ENCODE peak calls at places on chromosomes 4 and X, in seven cellular contexts. W is adrenal gland, F is transverse colon, L is Peyer's patch, B is astrocyte, D is endodermal cell, A is neuronal stem cell. V is an unnamed sample. For H3K4me1, the result is how much of the 10 kb centered on the place peaks cover.

GRCh38 chr4:82865592-82865991 is 25.4 kb downstream of the SEC31A start:
- DNase-seq in B (peak), D (no peak), W (peak), F (no peak), A (no peak), L (no peak), V (peak)

GRCh38 chr4:7547368-7548040 is 112.8 kb upstream of the PSAPL1 start:
- DNase-seq in W (no peak), L (no peak), B (no peak), F (no peak), D (no peak), A (no peak), V (no peak)

GRCh38 chr4:149735796-149736195 is 79.8 kb downstream of the IQCM start:
- DNase-seq in W (peak), A (no peak), L (no peak), F (no peak), D (no peak), B (no peak), V (no peak)

GRCh38 chr4:146245246-146245645 is 30.9 kb downstream of the REELD1 start:
- DNase-seq in D (no peak), B (peak), A (no peak), F (peak), W (peak), L (peak), V (no peak)

GRCh38 chrX:137041329-137041728 is 7.5 kb upstream of the GPR101 start:
- DNase-seq in F (no peak), B (no peak), L (no peak), D (no peak), A (no peak), W (no peak), V (no peak)

GRCh38 chr4:103306870-103307345 is 108.8 kb upstream of the CENPE start:
- DNase-seq in D (peak), W (peak), F (peak), L (no peak), B (no peak), A (peak), V (no peak)

GRCh38 chr4:3410401-3411135 is 31.2 kb upstream of the HGFAC start:
- DNase-seq in F (no peak), B (no peak), A (no peak), W (no peak), L (peak), D (peak), V (no peak)

GRCh38 chr4:20074450-20074849 is 177.3 kb upstream of the SLIT2 start:
- DNase-seq in A (no peak), L (no peak), D (no peak), W (no peak), F (no peak), B (peak), V (no peak)

GRCh38 chrX:114774691-114775090 is 190.8 kb downstream of the HTR2C start:
- DNase-seq in L (no peak), W (no peak), A (no peak), B (no peak), D (peak), F (no peak), V (no peak)

GRCh38 chr4:8414377-8414776 is 26.1 kb downstream of the ACOX3 start:
- DNase-seq in F (no peak), B (no peak), A (no peak), D (no peak), W (no peak), L (no peak), V (no peak)

GRCh38 chrX:120795301-120795700 is 80.4 kb downstream of the CT47B1 start:
- DNase-seq in A (no peak), B (peak), D (no peak), L (no peak), W (no peak), F (no peak), V (no peak)

GRCh38 chrX:102950908-102951866 is 14.1 kb downstream of the RAB40AL start:
- DNase-seq in W (peak), B (peak), L (peak), F (peak), D (peak), A (peak), V (peak)

GRCh38 chr4:76744253-76744921 is 153.6 kb downstream of the SOWAHB start:
- DNase-seq in F (no peak), W (no peak), D (no peak), A (no peak), B (peak), L (no peak), V (no peak)

GRCh38 chrX:38754102-38754790 is 47.0 kb upstream of the MID1IP1 start:
- DNase-seq in F (no peak), D (peak), W (peak), B (peak), L (no peak), A (peak), V (peak)

GRCh38 chr4:6529021-6529420 is 46.0 kb upstream of the MAN2B2 start:
- DNase-seq in B (no peak), A (no peak), F (no peak), D (peak), L (no peak), W (no peak), V (no peak)

GRCh38 chr4:183388021-183388420 is 56.4 kb upstream of the CDKN2AIP start:
- DNase-seq in F (no peak), D (no peak), A (no peak), L (no peak), W (no peak), B (no peak), V (no peak)

GRCh38 chr4:79445371-79445781 is 37.3 kb upstream of the GK2 start:
- DNase-seq in B (no peak), A (peak), W (no peak), F (no peak), L (no peak), D (peak), V (no peak)

GRCh38 chrX:31658360-31658759 is 586.5 kb upstream of the FTHL17 start:
- DNase-seq in D (no peak), B (peak), L (no peak), A (no peak), W (no peak), F (no peak), V (no peak)

GRCh38 chr4:5128569-5128968 is 77.3 kb downstream of the STK32B start:
- DNase-seq in L (no peak), D (no peak), A (no peak), B (no peak), W (no peak), F (no peak), V (no peak)

GRCh38 chrX:50206753-50207152 is 2.2 kb downstream of the CCNB3 start:
- DNase-seq in B (no peak), W (no peak), D (peak), A (no peak), F (no peak), L (no peak), V (no peak)

GRCh38 chr4:124632439-124632838 is 80.1 kb downstream of the ANKRD50 start:
- DNase-seq in B (no peak), F (no peak), A (no peak), D (no peak), L (no peak), W (no peak), V (no peak)

GRCh38 chr4:151928112-151928511 is 167.3 kb upstream of the GATB start:
- DNase-seq in D (no peak), W (no peak), A (no peak), F (no peak), L (no peak), B (no peak), V (no peak)

GRCh38 chrX:143017272-143017671 is 8.5 kb upstream of the SPANXN4 start:
- DNase-seq in F (no peak), B (no peak), L (no peak), D (no peak), A (no peak), W (no peak), V (no peak)

GRCh38 chrX:103513067-103513466 is 6.2 kb downstream of the RAB40A start:
- DNase-seq in W (peak), L (no peak), D (peak), F (no peak), A (no peak), B (no peak), V (no peak)

GRCh38 chr4:37279121-37279520 is 34.6 kb downstream of the NWD2 start:
- DNase-seq in A (no peak), W (no peak), B (no peak), L (no peak), F (no peak), D (no peak), V (no peak)

GRCh38 chrX:122866527-122866926 is 317.6 kb upstream of the GRIA3 start:
- DNase-seq in F (no peak), A (no peak), D (no peak), L (no peak), W (no peak), B (peak), V (no peak)

GRCh38 chr4:60737858-60738257 is 462.3 kb upstream of the ADGRL3 start:
- DNase-seq in B (no peak), F (no peak), D (no peak), A (no peak), L (no peak), W (no peak), V (no peak)

GRCh38 chrX:96211953-96212352 is 472.7 kb upstream of the DIAPH2 start:
- DNase-seq in L (no peak), B (no peak), A (no peak), D (no peak), W (no peak), F (no peak), V (no peak)

GRCh38 chr4:118206627-118207026 is 146.2 kb downstream of the PRSS12 start:
- DNase-seq in A (no peak), D (no peak), B (peak), F (no peak), L (no peak), W (no peak), V (no peak)

GRCh38 chr4:12116009-12116542 is 687.4 kb upstream of the HS3ST1 start:
- DNase-seq in F (no peak), A (no peak), B (no peak), W (no peak), L (no peak), D (no peak), V (no peak)

GRCh38 chrX:13389501-13389900 is 69.6 kb upstream of the ATXN3L start:
- DNase-seq in D (peak), W (no peak), F (no peak), B (no peak), L (no peak), A (no peak), V (no peak)

GRCh38 chr4:182876006-182876405 is 41.2 kb downstream of the DCTD start:
- DNase-seq in W (no peak), F (no peak), A (no peak), L (no peak), D (no peak), B (no peak), V (no peak)

GRCh38 chrX:135295238-135295943 is 13.9 kb upstream of the ETDC start:
- DNase-seq in W (peak), D (peak), F (peak), A (peak), B (peak), L (peak), V (peak)

DNA sequence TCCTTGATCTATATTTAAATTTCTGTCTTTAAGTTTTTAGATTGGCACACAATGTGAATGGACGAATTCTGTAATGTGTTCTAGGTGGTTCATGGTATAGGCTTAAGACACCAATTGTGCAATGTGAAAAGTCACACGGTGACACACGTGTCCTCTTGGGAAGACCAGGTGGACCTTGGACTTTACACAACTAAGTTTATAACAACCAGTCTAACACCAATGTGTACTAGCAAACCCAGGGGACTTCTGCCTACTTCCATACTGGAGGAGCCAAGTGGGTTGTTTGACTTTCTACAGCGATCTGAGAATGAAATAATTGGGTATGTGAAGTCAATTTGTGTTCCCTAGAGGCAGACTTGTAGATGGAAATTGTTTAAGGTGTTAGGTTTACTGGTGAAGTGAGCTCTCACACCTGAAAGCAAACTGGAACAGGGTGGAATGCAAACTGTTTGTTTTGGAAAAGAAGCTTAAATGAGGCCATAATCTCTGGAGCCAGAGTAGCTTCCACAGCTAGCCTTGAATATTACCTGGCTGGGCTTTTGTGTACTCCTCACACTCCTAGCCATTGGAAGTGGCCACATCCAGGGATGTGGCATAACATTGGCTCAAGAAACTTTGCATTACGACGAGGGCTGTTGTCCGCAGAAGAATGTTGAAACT is 45.9 kb upstream of the WDR1 start:
- DNase-seq in A (no peak), D (no peak), W (no peak), L (no peak), F (peak), B (no peak), V (no peak)
- H3K4me3 ChIP-seq in A (no peak), D (no peak), W (no peak), L (no peak), F (no peak), B (no peak), V (no peak)

GRCh38 chr4:139297001-139297410 is 4.3 kb upstream of the NAA15 start:
- DNase-seq in W (no peak), F (no peak), L (no peak), B (peak), A (no peak), D (no peak), V (no peak)
- H3K27ac ChIP-seq in W (no peak), F (no peak), L (no peak), B (no peak), A (no peak), D (no peak), V (no peak)

DNA sequence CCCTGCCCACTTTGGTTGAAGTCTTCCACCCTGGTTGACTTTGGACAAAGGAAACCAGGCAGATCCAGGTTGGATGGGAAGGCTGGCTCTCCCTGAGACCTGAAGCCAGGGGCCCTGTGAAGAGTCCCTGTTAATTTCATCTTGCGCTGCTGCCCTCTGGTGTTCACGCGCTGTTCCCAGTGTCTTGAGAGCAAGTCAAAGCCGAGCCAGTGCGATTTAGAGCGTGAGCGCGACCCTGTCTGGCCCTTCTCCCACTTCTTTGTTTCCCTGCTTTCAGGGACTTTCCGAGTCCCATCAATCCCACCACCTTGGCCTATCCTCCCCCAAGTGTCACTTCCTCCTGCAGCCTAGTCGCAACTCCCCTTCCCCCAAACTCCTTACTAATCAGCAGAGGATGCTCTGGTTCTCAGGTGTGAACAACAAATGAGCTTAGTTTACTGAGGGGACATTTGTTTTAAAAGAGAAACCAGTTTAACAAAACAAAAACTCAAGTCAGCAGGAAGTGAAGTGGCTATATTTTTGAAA is 25.8 kb upstream of the CHRNA9 start:
- DNase-seq in D (peak), W (peak), A (peak), L (peak), B (peak), F (peak), V (peak)
- H3K4me1 ChIP-seq in D (under half), W (under half), A (under half), L (under half), B (under half), F (under half), V (half or more)

DNA sequence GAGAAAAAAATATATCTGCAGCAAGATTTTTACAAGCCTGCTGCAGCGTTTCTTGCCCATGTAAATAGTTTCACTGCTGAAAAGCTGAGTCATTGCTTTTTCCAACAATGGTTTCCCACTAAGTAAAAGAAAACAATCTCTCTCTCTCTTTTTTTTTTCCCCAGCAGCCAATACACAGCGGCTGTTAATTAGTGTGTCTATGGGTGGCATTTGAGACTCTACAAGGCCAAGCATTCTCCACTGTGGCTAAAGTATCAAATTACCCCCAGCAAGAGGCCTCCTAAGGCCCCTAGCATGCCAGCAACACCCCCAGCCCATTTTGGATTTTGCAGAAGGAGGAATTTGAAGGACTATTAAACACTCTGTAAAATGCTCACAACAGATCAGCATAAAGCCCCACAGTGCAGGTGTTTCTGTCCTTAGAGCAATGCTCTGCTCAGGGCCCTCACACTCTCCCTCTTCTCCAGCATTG is 837.4 kb downstream of the TRIML1 start:
- DNase-seq in F (no peak), W (no peak), A (peak), L (no peak), D (peak), B (peak), V (no peak)
- H3K4me3 ChIP-seq in F (no peak), W (no peak), A (no peak), L (no peak), D (peak), B (no peak), V (no peak)

DNA sequence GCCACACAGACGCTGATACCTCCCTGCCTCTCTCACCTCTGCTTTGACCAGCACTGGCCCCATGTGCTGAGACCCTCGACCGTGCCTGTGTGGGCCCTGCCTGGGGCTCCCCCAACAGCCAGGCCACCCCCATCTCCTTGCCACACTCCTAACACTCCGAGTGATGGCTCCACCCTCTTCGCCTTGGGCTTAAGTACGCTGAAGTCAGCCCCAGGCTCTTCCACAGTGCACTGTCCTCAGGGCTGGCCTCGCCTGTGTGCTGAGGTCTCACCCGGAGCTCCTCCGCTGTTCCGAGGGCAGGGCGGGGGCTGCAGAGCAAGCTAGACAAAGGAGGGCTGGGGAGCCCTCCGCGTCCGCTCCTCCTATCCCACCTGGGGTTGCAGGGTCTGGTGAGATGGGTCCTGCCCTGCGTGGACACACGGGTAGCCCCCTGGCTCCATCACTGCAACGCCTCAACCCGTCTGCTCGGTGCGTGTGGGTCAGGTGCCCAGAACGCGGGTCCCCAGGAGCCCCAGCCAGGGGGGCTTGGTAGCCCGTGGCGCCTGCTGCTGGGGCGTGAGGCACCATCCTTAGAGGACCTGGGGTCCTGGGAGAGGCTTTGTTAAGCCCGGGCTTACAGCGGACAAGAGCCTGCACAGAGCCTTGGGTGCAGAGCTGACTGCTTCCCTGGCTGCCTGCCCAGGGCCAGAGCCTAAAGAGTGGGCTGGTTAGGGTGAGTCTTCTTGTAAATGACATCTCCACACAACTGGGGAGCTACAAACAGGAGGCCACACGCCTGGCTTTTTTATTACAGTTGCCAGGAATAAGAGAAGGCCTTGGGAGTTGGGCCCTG is 42.6 kb upstream of the NKX1-1 start:
- DNase-seq in B (no peak), L (no peak), D (no peak), A (no peak), F (no peak), W (no peak), V (no peak)
- H3K27ac ChIP-seq in B (no peak), L (no peak), D (no peak), A (no peak), F (no peak), W (no peak), V (no peak)

DNA sequence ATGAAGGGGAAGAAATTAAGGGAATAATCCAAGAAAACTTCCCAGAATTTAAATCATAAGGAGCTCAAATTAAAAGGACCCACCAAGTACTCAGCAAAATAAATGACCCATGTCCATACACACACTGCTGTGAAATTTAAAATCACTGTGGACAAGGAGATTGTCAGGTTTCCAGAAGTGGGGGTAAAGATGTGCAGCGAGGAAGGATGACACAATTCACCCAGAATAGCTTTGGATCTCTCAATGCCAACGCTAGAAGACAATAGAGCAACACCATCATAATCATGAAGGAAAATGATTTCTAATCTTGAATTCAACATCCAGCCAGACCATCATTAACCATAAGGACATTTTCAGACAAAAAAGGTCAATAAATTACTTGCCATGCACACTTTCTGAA is 65.7 kb downstream of the CASK start:
- DNase-seq in A (no peak), W (no peak), B (no peak), F (no peak), L (no peak), D (no peak), V (no peak)
- H3K4me1 ChIP-seq in A (under half), W (under half), B (under half), F (under half), L (under half), D (under half), V (under half)

GRCh38 chrX:3244203-3244743 is 102.2 kb downstream of the MXRA5 start:
- DNase-seq in D (no peak), F (no peak), L (no peak), W (no peak), B (peak), A (no peak), V (no peak)
- H3K4me3 ChIP-seq in D (no peak), F (no peak), L (no peak), W (no peak), B (no peak), A (no peak), V (no peak)

GRCh38 chrX:16786791-16787735 is 797 bp downstream of the TXLNG start:
- DNase-seq in F (peak), B (no peak), W (peak), L (peak), A (no peak), D (peak), V (peak)
- H3K27ac ChIP-seq in F (peak), B (peak), W (peak), L (peak), A (no peak), D (no peak), V (peak)

GRCh38 chr4:152968806-152969394 is 32.8 kb downstream of the FHDC1 start:
- DNase-seq in A (no peak), D (no peak), F (no peak), L (no peak), B (peak), W (no peak), V (no peak)
- H3K4me1 ChIP-seq in A (under half), D (under half), F (under half), L (under half), B (under half), W (under half), V (under half)

DNA sequence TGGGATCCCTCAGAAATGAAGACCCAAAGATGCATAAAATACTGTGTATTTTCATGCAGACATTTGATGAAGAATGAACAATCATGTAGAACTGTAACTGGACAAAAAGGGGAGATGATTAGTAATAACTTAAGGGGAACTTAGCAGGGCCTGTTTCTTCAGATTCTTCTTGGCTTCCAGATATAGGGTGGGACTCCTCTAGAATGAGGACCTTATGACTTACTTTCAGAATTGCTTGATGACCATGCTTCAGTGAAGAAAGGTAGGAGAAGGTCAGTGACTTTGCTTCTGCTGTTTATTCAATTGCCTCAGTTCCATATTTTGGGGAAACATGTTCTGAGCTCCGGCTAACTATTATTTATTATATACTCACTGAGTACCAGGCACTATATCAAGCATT is 580.8 kb downstream of the CENPC start:
- DNase-seq in L (no peak), A (no peak), D (no peak), W (no peak), B (no peak), F (no peak), V (no peak)
- H3K4me3 ChIP-seq in L (no peak), A (no peak), D (no peak), W (no peak), B (no peak), F (no peak), V (no peak)